ENCODE peak calls at places on chromosomes 13 and 19, in nine cellular contexts. K is neural progenitor cell, W is H9, Y is kidney, X is AG10803, Z is MCF 10A, F is psoas muscle, E is neural crest cell, N is WTC11. V is an unnamed sample.

GRCh38 chr13:110524484-110525254 is 36.9 kb downstream of the RAB20 start:
- DNase-seq in N (no peak), X (no peak), E (no peak), F (no peak), W (no peak), Z (peak; percentile 55), Y (no peak), K (no peak), V (no peak)

GRCh38 chr13:43861863-43862262 is 17.7 kb downstream of the CCDC122 start:
- DNase-seq in X (no peak), N (no peak), Z (no peak), E (no peak), W (no peak), K (no peak), Y (no peak), F (no peak), V (no peak)

GRCh38 chr13:30873519-30873918 is 32.6 kb upstream of the MEDAG start:
- DNase-seq in K (peak; percentile 16), Z (no peak), N (no peak), W (no peak), E (peak; percentile 26), X (no peak), F (no peak), Y (no peak), V (no peak)

GRCh38 chr13:113550453-113550852 is 34.1 kb upstream of the TFDP1 start:
- DNase-seq in F (no peak), X (no peak), K (no peak), Y (peak; percentile 20), E (no peak), N (no peak), Z (no peak), W (peak; percentile 25), V (no peak)

GRCh38 chr13:27667946-27668345 is 46.3 kb downstream of the POLR1D start:
- DNase-seq in Y (no peak), E (no peak), K (no peak), W (no peak), X (no peak), F (peak; percentile 52), N (no peak), Z (no peak), V (no peak)

GRCh38 chr19:47433121-47433520 is 13.8 kb upstream of the MEIS3 start:
- DNase-seq in K (no peak), X (peak; percentile 48), W (no peak), N (no peak), Z (no peak), Y (no peak), F (no peak), E (no peak), V (no peak)

GRCh38 chr13:29162638-29163037 is 342.5 kb downstream of the MTUS2 start:
- DNase-seq in Z (no peak), X (peak; percentile 61), N (no peak), E (no peak), F (no peak), W (no peak), Y (no peak), K (no peak), V (no peak)

GRCh38 chr19:46812898-46813569 is 24.6 kb upstream of the SLC1A5 start:
- DNase-seq in X (no peak), F (no peak), N (peak; percentile 21), E (no peak), W (no peak), K (peak; percentile 15), Z (no peak), Y (peak; percentile 95), V (peak; percentile 33)

GRCh38 chr19:3544742-3545668 is 6.0 kb downstream of the TEKTIP1 start:
- DNase-seq in N (peak; percentile 93), K (peak; percentile 60), Z (peak; percentile 77), W (peak; percentile 90), Y (peak; percentile 84), F (peak; percentile 87), E (peak; percentile 96), X (peak; percentile 42), V (peak; percentile 89)

GRCh38 chr13:87129602-87130300 is 541.4 kb upstream of the SLITRK5 start:
- DNase-seq in X (no peak), K (no peak), F (no peak), E (no peak), N (no peak), Y (no peak), Z (peak; percentile 52), W (no peak), V (no peak)

GRCh38 chr19:36488118-36488815 is 1.1 kb downstream of the ZNF566 start:
- DNase-seq in N (no peak), Y (no peak), K (no peak), Z (no peak), W (no peak), E (no peak), X (no peak), F (no peak), V (no peak)

GRCh38 chr19:23822735-23823134 is 64.0 kb upstream of the ZNF681 start:
- DNase-seq in W (no peak), Z (no peak), Y (no peak), N (no peak), E (no peak), F (no peak), X (no peak), K (no peak), V (no peak)

GRCh38 chr19:23817519-23817918 is 58.8 kb upstream of the ZNF681 start:
- DNase-seq in Z (peak; percentile 23), W (peak; percentile 41), F (no peak), X (no peak), N (peak; percentile 53), Y (no peak), K (peak; percentile 25), E (no peak), V (no peak)
- TF ChIP-seq CTCF in Z (no peak), W (peak; percentile 62), F (peak; percentile 19), X (peak; percentile 32), N (no peak), Y (peak; percentile 46), K (peak; percentile 35), E (peak; percentile 60), V (no peak)

DNA sequence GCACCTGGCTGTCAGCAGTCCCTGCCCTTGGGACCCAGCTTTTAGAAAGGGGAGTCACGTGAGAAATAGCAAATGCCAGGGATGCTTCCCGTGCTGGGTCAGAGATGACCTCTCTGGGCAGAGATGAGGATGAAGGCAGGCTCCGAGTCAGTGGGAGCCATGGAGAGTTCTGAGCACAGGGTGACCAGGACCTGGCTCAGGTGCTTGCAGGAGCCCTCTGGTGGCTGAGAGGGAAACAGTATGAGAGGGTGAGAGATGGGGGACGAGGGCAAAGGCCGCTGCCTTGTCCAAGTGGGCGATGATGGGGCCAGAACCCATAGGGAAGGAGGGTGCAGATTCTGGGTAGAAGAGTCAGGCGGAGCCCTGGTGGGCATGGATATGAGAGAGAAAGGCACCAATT is 15.8 kb downstream of the TMED1 start:
- DNase-seq in X (no peak), Z (no peak), Y (no peak), E (no peak), K (no peak), F (peak; percentile 29), N (no peak), W (no peak), V (no peak)
- TF ChIP-seq CTCF in X (peak; percentile 18), Z (no peak), Y (no peak), E (peak; percentile 40), K (peak; percentile 20), F (peak; percentile 10), N (no peak), W (peak; percentile 57), V (no peak)

GRCh38 chr13:23766939-23767338 is 122.3 kb downstream of the MIPEP start:
- DNase-seq in F (no peak), E (no peak), K (no peak), Z (no peak), N (no peak), X (no peak), W (no peak), Y (no peak), V (no peak)

GRCh38 chr13:23771966-23772365 is 117.2 kb downstream of the MIPEP start:
- DNase-seq in W (no peak), K (no peak), F (no peak), E (no peak), N (no peak), X (peak; percentile 65), Y (no peak), Z (no peak), V (no peak)

GRCh38 chr13:23767806-23768205 is 121.4 kb downstream of the MIPEP start:
- DNase-seq in W (no peak), F (no peak), X (no peak), Z (no peak), K (no peak), Y (no peak), N (no peak), E (no peak), V (no peak)

GRCh38 chr13:23772717-23773116 is 116.5 kb downstream of the MIPEP start:
- DNase-seq in E (no peak), N (no peak), Z (no peak), Y (no peak), K (no peak), W (no peak), X (no peak), F (no peak), V (no peak)

GRCh38 chr13:23770428-23770827 is 118.8 kb downstream of the MIPEP start:
- DNase-seq in Z (no peak), F (no peak), Y (no peak), X (no peak), N (peak; percentile 38), E (no peak), K (no peak), W (peak; percentile 50), V (no peak)
- TF ChIP-seq CTCF in Z (no peak), F (no peak), Y (no peak), X (no peak), N (peak; percentile 27), E (no peak), K (peak; percentile 50), W (peak; percentile 67), V (peak; percentile 13)

GRCh38 chr13:106403280-106403679 is 132.2 kb downstream of the EFNB2 start:
- DNase-seq in N (no peak), F (no peak), E (no peak), K (no peak), Y (no peak), X (no peak), Z (no peak), W (no peak), V (no peak)

GRCh38 chr13:106398289-106398688 is 137.2 kb downstream of the EFNB2 start:
- DNase-seq in Y (no peak), Z (no peak), W (no peak), F (no peak), K (no peak), X (no peak), E (no peak), N (no peak), V (no peak)

GRCh38 chr13:106401081-106401480 is 134.4 kb downstream of the EFNB2 start:
- DNase-seq in W (no peak), K (no peak), Z (no peak), X (no peak), E (no peak), N (no peak), F (no peak), Y (no peak), V (no peak)

GRCh38 chr13:106405731-106406130 is 129.7 kb downstream of the EFNB2 start:
- DNase-seq in N (no peak), W (no peak), Y (no peak), Z (no peak), E (no peak), F (no peak), K (peak; percentile 53), X (no peak), V (no peak)

GRCh38 chr13:106400282-106400681 is 135.2 kb downstream of the EFNB2 start:
- DNase-seq in Y (no peak), Z (no peak), E (no peak), W (no peak), F (no peak), N (no peak), X (no peak), K (no peak), V (no peak)
- TF ChIP-seq CTCF in Y (no peak), Z (no peak), E (no peak), W (no peak), F (no peak), N (no peak), X (no peak), K (no peak), V (no peak)

GRCh38 chr13:99959538-99960230 is 11.9 kb downstream of the ZIC5 start:
- DNase-seq in Y (no peak), X (no peak), W (no peak), Z (no peak), F (no peak), E (peak; percentile 55), N (peak; percentile 43), K (peak; percentile 68), V (peak; percentile 30)
- TF ChIP-seq CTCF in Y (no peak), X (no peak), W (peak; percentile 76), Z (no peak), F (no peak), E (peak; percentile 54), N (no peak), K (peak; percentile 80), V (no peak)

V was measured in nephron progenitor cell.